ENCODE peak calls at places on chromosomes 5 and 9, in nine cellular contexts. One of them, this sample, is unnamed.

GRCh38 chr9:69121155-69122085 is 52.7 kb upstream of the TJP2 start:
- DNase-seq in small intestine: peak; percentile 76
- DNase-seq in foreskin fibroblast: peak; percentile 73
- DNase-seq in skeletal muscle cell: no peak
- DNase-seq in H7: peak; percentile 84
- DNase-seq in PC-3: peak; percentile 50
- DNase-seq in left ventricle myocardium inferior: peak; percentile 48
- DNase-seq in naive thymus-derived CD4-positive, alpha-beta T cell: peak; percentile 21
- DNase-seq in fibroblast of pulmonary artery: peak; percentile 38
- DNase-seq in this sample: peak; percentile 51

GRCh38 chr5:82425591-82425990 is 147.4 kb upstream of the RPS23 start:
- DNase-seq in fibroblast of pulmonary artery: no peak
- DNase-seq in left ventricle myocardium inferior: no peak
- DNase-seq in small intestine: peak; percentile 82
- DNase-seq in PC-3: no peak
- DNase-seq in H7: no peak
- DNase-seq in naive thymus-derived CD4-positive, alpha-beta T cell: no peak
- DNase-seq in foreskin fibroblast: no peak
- DNase-seq in skeletal muscle cell: no peak
- DNase-seq in this sample: no peak

GRCh38 chr5:121735618-121736017 is 116.1 kb upstream of the FTMT start:
- DNase-seq in skeletal muscle cell: no peak
- DNase-seq in naive thymus-derived CD4-positive, alpha-beta T cell: no peak
- DNase-seq in H7: no peak
- DNase-seq in small intestine: no peak
- DNase-seq in fibroblast of pulmonary artery: no peak
- DNase-seq in PC-3: no peak
- DNase-seq in left ventricle myocardium inferior: no peak
- DNase-seq in foreskin fibroblast: no peak
- DNase-seq in this sample: no peak

GRCh38 chr5:50501510-50502209 is 60.6 kb upstream of the EMB start:
- DNase-seq in skeletal muscle cell: no peak
- DNase-seq in naive thymus-derived CD4-positive, alpha-beta T cell: peak; percentile 9
- DNase-seq in left ventricle myocardium inferior: no peak
- DNase-seq in H7: no peak
- DNase-seq in small intestine: peak; percentile 17
- DNase-seq in foreskin fibroblast: no peak
- DNase-seq in fibroblast of pulmonary artery: no peak
- DNase-seq in PC-3: no peak
- DNase-seq in this sample: no peak

GRCh38 chr9:36293171-36293570 is 34.9 kb upstream of the GNE start:
- DNase-seq in PC-3: no peak
- DNase-seq in naive thymus-derived CD4-positive, alpha-beta T cell: no peak
- DNase-seq in fibroblast of pulmonary artery: no peak
- DNase-seq in small intestine: no peak
- DNase-seq in foreskin fibroblast: no peak
- DNase-seq in left ventricle myocardium inferior: no peak
- DNase-seq in skeletal muscle cell: no peak
- DNase-seq in H7: no peak
- DNase-seq in this sample: no peak

GRCh38 chr9:132381966-132382541 is 24.6 kb downstream of the TTF1 start:
- DNase-seq in H7: no peak
- DNase-seq in fibroblast of pulmonary artery: no peak
- DNase-seq in foreskin fibroblast: no peak
- DNase-seq in skeletal muscle cell: no peak
- DNase-seq in PC-3: no peak
- DNase-seq in small intestine: no peak
- DNase-seq in left ventricle myocardium inferior: no peak
- DNase-seq in naive thymus-derived CD4-positive, alpha-beta T cell: no peak
- DNase-seq in this sample: no peak

GRCh38 chr9:70398145-70398556 is 16.3 kb downstream of the KLF9 start:
- DNase-seq in skeletal muscle cell: no peak
- DNase-seq in PC-3: no peak
- DNase-seq in foreskin fibroblast: no peak
- DNase-seq in small intestine: peak; percentile 64
- DNase-seq in left ventricle myocardium inferior: no peak
- DNase-seq in H7: no peak
- DNase-seq in naive thymus-derived CD4-positive, alpha-beta T cell: peak; percentile 63
- DNase-seq in fibroblast of pulmonary artery: no peak
- DNase-seq in this sample: no peak

GRCh38 chr5:116084231-116084630 is 594 bp upstream of the COMMD10 start:
- DNase-seq in PC-3: peak; percentile 28
- DNase-seq in naive thymus-derived CD4-positive, alpha-beta T cell: peak; percentile 45
- DNase-seq in left ventricle myocardium inferior: no peak
- DNase-seq in foreskin fibroblast: peak; percentile 65
- DNase-seq in fibroblast of pulmonary artery: peak; percentile 38
- DNase-seq in skeletal muscle cell: no peak
- DNase-seq in H7: peak; percentile 49
- DNase-seq in small intestine: peak; percentile 26
- DNase-seq in this sample: no peak

GRCh38 chr5:179762781-179763176 is 30.2 kb downstream of the MAML1 start:
- DNase-seq in small intestine: no peak
- DNase-seq in H7: no peak
- DNase-seq in foreskin fibroblast: peak; percentile 80
- DNase-seq in left ventricle myocardium inferior: no peak
- DNase-seq in PC-3: no peak
- DNase-seq in fibroblast of pulmonary artery: peak; percentile 41
- DNase-seq in naive thymus-derived CD4-positive, alpha-beta T cell: no peak
- DNase-seq in skeletal muscle cell: peak; percentile 36
- DNase-seq in this sample: peak; percentile 32

GRCh38 chr9:108271646-108272349 is 584.0 kb downstream of the ACTL7B start:
- DNase-seq in H7: peak; percentile 7
- DNase-seq in left ventricle myocardium inferior: no peak
- DNase-seq in fibroblast of pulmonary artery: peak; percentile 69
- DNase-seq in skeletal muscle cell: peak; percentile 66
- DNase-seq in foreskin fibroblast: peak; percentile 86
- DNase-seq in naive thymus-derived CD4-positive, alpha-beta T cell: no peak
- DNase-seq in small intestine: peak; percentile 87
- DNase-seq in PC-3: peak; percentile 64
- DNase-seq in this sample: peak; percentile 76

GRCh38 chr9:116933251-116933650 is 246.1 kb downstream of the TRIM32 start:
- DNase-seq in small intestine: no peak
- DNase-seq in H7: no peak
- DNase-seq in skeletal muscle cell: no peak
- DNase-seq in naive thymus-derived CD4-positive, alpha-beta T cell: no peak
- DNase-seq in foreskin fibroblast: no peak
- DNase-seq in PC-3: no peak
- DNase-seq in left ventricle myocardium inferior: no peak
- DNase-seq in fibroblast of pulmonary artery: no peak
- DNase-seq in this sample: no peak

DNA sequence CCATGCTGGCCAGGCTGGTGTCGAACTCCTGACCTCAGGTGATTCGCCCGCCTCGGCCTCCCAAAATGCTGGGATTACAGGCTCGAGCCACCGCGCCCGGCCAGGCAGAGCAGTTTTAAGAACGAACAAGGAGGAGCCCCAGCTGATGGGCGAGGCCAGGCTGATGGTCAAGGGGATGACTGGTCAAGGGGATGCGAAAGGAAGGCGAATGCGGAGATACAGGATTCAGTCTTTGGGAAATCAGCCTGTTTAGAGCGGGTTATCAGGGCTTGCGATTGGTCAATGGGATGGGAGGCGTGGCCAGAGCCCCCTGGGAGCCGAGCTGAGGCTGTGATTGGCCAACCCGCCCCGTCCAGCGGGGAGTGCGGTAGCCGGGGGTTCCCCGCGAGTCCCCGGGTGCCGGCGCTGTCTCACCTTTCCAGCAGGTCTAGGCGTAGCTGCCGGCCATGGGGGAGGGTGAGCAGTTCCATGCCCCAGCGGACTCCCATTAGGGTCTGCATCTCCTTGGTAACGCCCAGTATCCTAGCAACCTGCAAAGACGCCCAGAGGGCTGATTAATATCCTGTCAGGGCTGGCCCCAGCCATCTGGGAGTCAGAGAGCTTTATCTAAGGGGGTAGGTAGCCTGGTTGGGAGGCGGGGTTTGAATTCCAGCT is 7.5 kb upstream of the TOR2A start:
- DNase-seq in skeletal muscle cell: peak; percentile 23
- DNase-seq in H7: peak; percentile 99
- DNase-seq in foreskin fibroblast: peak; percentile 93
- DNase-seq in small intestine: peak; percentile 22
- DNase-seq in left ventricle myocardium inferior: no peak
- DNase-seq in PC-3: no peak
- DNase-seq in fibroblast of pulmonary artery: peak; percentile 44
- DNase-seq in naive thymus-derived CD4-positive, alpha-beta T cell: no peak
- DNase-seq in this sample: peak; percentile 77
- H3K4me3 ChIP-seq in skeletal muscle cell: peak overlapping the region; percentile 30
- H3K4me3 ChIP-seq in H7: peak overlapping the region; percentile 44
- H3K4me3 ChIP-seq in foreskin fibroblast: peak overlapping the region; percentile 51
- H3K4me3 ChIP-seq in small intestine: no peak overlapping the region
- H3K4me3 ChIP-seq in left ventricle myocardium inferior: peak overlapping the region; percentile 64
- H3K4me3 ChIP-seq in PC-3: no peak overlapping the region
- H3K4me3 ChIP-seq in fibroblast of pulmonary artery: no peak overlapping the region
- H3K4me3 ChIP-seq in naive thymus-derived CD4-positive, alpha-beta T cell: no peak overlapping the region
- H3K4me3 ChIP-seq in this sample: peak overlapping the region; percentile 30

DNA sequence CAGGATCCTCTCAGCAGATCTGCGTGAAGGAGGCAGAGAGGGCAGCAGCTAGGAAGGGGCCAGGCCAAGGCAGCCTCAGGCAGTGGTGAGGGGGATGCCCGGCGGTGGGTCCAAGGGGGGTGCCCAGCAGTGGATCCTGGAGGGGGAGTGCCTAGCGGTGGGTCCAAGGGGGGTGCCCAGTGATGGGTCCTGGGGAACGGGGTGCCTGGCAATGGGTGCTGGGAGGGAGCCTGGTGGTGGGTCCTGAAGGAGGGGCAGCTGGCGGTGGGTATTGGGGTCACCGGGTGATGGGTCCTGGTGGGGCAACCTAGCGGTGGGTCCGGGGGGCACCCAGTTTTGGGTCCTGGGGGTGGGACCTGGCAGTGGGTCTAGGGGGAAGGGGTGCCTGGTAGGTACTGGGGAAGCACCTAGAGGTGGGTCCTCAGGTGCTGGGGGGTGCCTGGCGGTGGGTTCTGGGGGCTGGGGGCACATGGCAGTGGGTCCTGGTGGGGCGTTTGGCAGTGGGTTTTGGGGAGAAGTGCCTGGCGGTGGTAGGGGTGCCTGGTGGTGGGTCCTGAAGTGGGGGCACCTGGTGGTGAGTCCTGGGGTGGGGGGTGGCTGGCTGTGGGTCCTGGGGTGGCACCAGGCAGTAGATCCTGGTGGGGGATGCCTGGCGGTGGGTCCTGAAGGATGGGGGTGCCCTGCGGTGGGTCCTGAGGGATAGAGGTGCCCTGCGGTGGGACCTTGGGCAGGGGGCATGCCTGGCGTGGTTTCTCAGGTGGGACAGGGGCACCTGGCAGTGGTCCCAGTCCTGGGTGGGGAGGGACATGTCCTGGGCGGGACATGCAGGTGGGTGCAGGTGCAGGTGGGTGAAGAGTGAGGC is 1.9 kb downstream of the LRRC14B start:
- DNase-seq in H7: no peak
- DNase-seq in naive thymus-derived CD4-positive, alpha-beta T cell: no peak
- DNase-seq in left ventricle myocardium inferior: no peak
- DNase-seq in fibroblast of pulmonary artery: no peak
- DNase-seq in skeletal muscle cell: no peak
- DNase-seq in foreskin fibroblast: no peak
- DNase-seq in small intestine: no peak
- DNase-seq in PC-3: no peak
- DNase-seq in this sample: no peak
- H3K4me3 ChIP-seq in H7: no peak overlapping the region
- H3K4me3 ChIP-seq in naive thymus-derived CD4-positive, alpha-beta T cell: no peak overlapping the region
- H3K4me3 ChIP-seq in left ventricle myocardium inferior: peak overlapping the region; percentile 69
- H3K4me3 ChIP-seq in fibroblast of pulmonary artery: no peak overlapping the region
- H3K4me3 ChIP-seq in skeletal muscle cell: no peak overlapping the region
- H3K4me3 ChIP-seq in foreskin fibroblast: no peak overlapping the region
- H3K4me3 ChIP-seq in small intestine: no peak overlapping the region
- H3K4me3 ChIP-seq in PC-3: no peak overlapping the region
- H3K4me3 ChIP-seq in this sample: no peak overlapping the region

GRCh38 chr9:21597284-21597683 is 115.2 kb upstream of the IFNE start:
- DNase-seq in H7: no peak
- DNase-seq in naive thymus-derived CD4-positive, alpha-beta T cell: no peak
- DNase-seq in foreskin fibroblast: no peak
- DNase-seq in small intestine: no peak
- DNase-seq in fibroblast of pulmonary artery: no peak
- DNase-seq in left ventricle myocardium inferior: no peak
- DNase-seq in skeletal muscle cell: no peak
- DNase-seq in PC-3: no peak
- DNase-seq in this sample: no peak

DNA sequence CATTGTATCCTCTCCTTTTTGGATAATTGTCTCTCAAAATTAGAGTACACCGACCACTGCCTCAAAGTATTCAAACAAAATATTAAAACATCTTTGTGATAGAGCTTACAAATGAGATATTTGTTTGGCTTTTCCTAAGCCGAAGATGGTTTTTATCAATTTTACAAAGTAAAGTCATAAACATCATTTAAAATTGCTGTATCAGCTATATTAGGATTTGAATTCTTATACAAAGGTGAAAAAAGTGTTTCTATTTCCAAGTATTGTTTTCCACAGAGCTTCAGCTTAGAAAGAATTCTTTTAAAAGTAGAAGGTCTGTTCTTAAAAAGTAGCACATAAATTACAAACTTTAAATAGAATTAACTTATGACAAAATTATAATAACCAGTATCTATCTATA is 116.6 kb upstream of the IFNE start:
- DNase-seq in left ventricle myocardium inferior: no peak
- DNase-seq in skeletal muscle cell: no peak
- DNase-seq in fibroblast of pulmonary artery: no peak
- DNase-seq in small intestine: no peak
- DNase-seq in foreskin fibroblast: no peak
- DNase-seq in H7: no peak
- DNase-seq in naive thymus-derived CD4-positive, alpha-beta T cell: no peak
- DNase-seq in PC-3: no peak
- DNase-seq in this sample: no peak
- H3K4me3 ChIP-seq in left ventricle myocardium inferior: no peak overlapping the region
- H3K4me3 ChIP-seq in skeletal muscle cell: no peak overlapping the region
- H3K4me3 ChIP-seq in fibroblast of pulmonary artery: no peak overlapping the region
- H3K4me3 ChIP-seq in small intestine: no peak overlapping the region
- H3K4me3 ChIP-seq in foreskin fibroblast: no peak overlapping the region
- H3K4me3 ChIP-seq in H7: no peak overlapping the region
- H3K4me3 ChIP-seq in naive thymus-derived CD4-positive, alpha-beta T cell: no peak overlapping the region
- H3K4me3 ChIP-seq in PC-3: no peak overlapping the region
- H3K4me3 ChIP-seq in this sample: no peak overlapping the region

DNA sequence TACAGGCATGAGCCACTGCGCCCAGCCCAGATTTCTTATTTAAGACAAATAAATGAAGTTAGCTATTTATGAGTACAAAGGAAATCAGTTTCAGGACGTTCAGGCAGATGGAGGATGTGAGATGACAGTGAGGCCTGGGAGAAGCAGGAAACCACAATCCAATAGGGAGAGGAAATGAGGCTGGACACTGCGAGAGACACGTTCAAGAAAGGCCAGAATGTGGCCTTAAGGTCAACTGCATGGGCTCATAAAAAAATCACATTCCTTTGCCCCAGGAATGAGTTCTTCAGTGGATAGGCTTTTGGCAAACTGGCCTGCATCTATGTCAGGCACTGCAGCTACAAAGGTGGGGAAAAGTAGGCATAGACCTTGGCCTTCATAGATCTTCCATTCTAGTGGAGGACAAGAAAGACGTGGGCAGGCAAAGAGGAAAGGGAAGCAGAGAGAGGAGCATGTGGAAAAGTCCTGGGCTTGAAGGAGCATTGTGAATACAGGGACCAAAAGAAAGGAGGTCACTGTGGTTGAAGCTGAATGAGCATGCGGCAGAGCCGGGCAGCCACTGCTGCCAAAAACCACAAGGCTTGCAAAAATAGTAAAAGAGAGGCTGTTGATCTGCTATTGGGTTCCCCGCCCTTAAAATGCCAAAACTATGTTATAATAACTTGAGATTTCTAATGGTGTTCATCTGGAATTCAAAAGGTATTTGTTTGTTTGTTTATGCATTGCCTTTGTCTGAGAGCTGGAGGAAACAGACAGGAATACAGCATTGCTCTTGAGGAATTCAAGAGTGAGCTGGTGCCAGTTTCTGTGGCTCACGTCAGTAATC is 133.0 kb downstream of the GNA14 start:
- DNase-seq in small intestine: no peak
- DNase-seq in skeletal muscle cell: peak; percentile 43
- DNase-seq in PC-3: peak; percentile 75
- DNase-seq in foreskin fibroblast: peak; percentile 85
- DNase-seq in fibroblast of pulmonary artery: peak; percentile 84
- DNase-seq in naive thymus-derived CD4-positive, alpha-beta T cell: no peak
- DNase-seq in left ventricle myocardium inferior: no peak
- DNase-seq in H7: no peak
- DNase-seq in this sample: no peak
- H3K4me3 ChIP-seq in small intestine: no peak overlapping the region
- H3K4me3 ChIP-seq in skeletal muscle cell: no peak overlapping the region
- H3K4me3 ChIP-seq in PC-3: no peak overlapping the region
- H3K4me3 ChIP-seq in foreskin fibroblast: no peak overlapping the region
- H3K4me3 ChIP-seq in fibroblast of pulmonary artery: no peak overlapping the region
- H3K4me3 ChIP-seq in naive thymus-derived CD4-positive, alpha-beta T cell: no peak overlapping the region
- H3K4me3 ChIP-seq in left ventricle myocardium inferior: no peak overlapping the region
- H3K4me3 ChIP-seq in H7: no peak overlapping the region
- H3K4me3 ChIP-seq in this sample: no peak overlapping the region